ENCODE peak calls at places on chromosomes 12 and 14, in seven cellular contexts. One of them, this sample, is unnamed.

GRCh38 chr14:39376671-39377403 is 55.4 kb downstream of the FBXO33 start:
- DNase-seq in mesenchymal stem cell: peak
- DNase-seq in neuronal stem cell: no peak
- DNase-seq in H1: no peak
- DNase-seq in trophoblast cell: peak
- DNase-seq in IMR-90: peak
- DNase-seq in mesendoderm: peak
- DNase-seq in this sample: no peak

GRCh38 chr12:47754881-47755280 is 3.8 kb downstream of the RAPGEF3 start:
- DNase-seq in mesenchymal stem cell: no peak
- DNase-seq in neuronal stem cell: no peak
- DNase-seq in H1: no peak
- DNase-seq in trophoblast cell: peak
- DNase-seq in IMR-90: no peak
- DNase-seq in mesendoderm: no peak
- DNase-seq in this sample: no peak

GRCh38 chr12:115811929-115812328 is 465.6 kb downstream of the MED13L start:
- DNase-seq in mesenchymal stem cell: peak
- DNase-seq in neuronal stem cell: no peak
- DNase-seq in H1: no peak
- DNase-seq in trophoblast cell: no peak
- DNase-seq in IMR-90: no peak
- DNase-seq in mesendoderm: no peak
- DNase-seq in this sample: no peak

GRCh38 chr12:122909442-122910288 is 13.7 kb upstream of the VPS37B start:
- DNase-seq in mesenchymal stem cell: no peak
- DNase-seq in neuronal stem cell: no peak
- DNase-seq in H1: no peak
- DNase-seq in trophoblast cell: peak
- DNase-seq in IMR-90: no peak
- DNase-seq in mesendoderm: no peak
- DNase-seq in this sample: peak

GRCh38 chr12:97006585-97006984 is 99.5 kb downstream of the NEDD1 start:
- DNase-seq in mesenchymal stem cell: no peak
- DNase-seq in neuronal stem cell: no peak
- DNase-seq in H1: no peak
- DNase-seq in trophoblast cell: no peak
- DNase-seq in IMR-90: no peak
- DNase-seq in mesendoderm: no peak
- DNase-seq in this sample: no peak

GRCh38 chr12:24851341-24851740 is 97.6 kb downstream of the BCAT1 start:
- DNase-seq in mesenchymal stem cell: no peak
- DNase-seq in neuronal stem cell: no peak
- DNase-seq in H1: no peak
- DNase-seq in trophoblast cell: peak
- DNase-seq in IMR-90: no peak
- DNase-seq in mesendoderm: peak
- DNase-seq in this sample: no peak

GRCh38 chr14:95272057-95272456 is 47.7 kb downstream of the CLMN start:
- DNase-seq in mesenchymal stem cell: no peak
- DNase-seq in neuronal stem cell: no peak
- DNase-seq in H1: no peak
- DNase-seq in trophoblast cell: no peak
- DNase-seq in IMR-90: no peak
- DNase-seq in mesendoderm: peak
- DNase-seq in this sample: no peak

GRCh38 chr12:85653731-85654455 is 182.3 kb downstream of the RASSF9 start:
- DNase-seq in mesenchymal stem cell: no peak
- DNase-seq in neuronal stem cell: no peak
- DNase-seq in H1: no peak
- DNase-seq in trophoblast cell: no peak
- DNase-seq in IMR-90: no peak
- DNase-seq in mesendoderm: no peak
- DNase-seq in this sample: no peak

GRCh38 chr14:95460647-95461478 is 55.6 kb downstream of the SYNE3 start:
- DNase-seq in mesenchymal stem cell: peak
- DNase-seq in neuronal stem cell: no peak
- DNase-seq in H1: no peak
- DNase-seq in trophoblast cell: peak
- DNase-seq in IMR-90: peak
- DNase-seq in mesendoderm: peak
- DNase-seq in this sample: peak

GRCh38 chr12:52434760-52435530 is 774 bp upstream of the KRT75 start:
- DNase-seq in mesenchymal stem cell: no peak
- DNase-seq in neuronal stem cell: no peak
- DNase-seq in H1: no peak
- DNase-seq in trophoblast cell: no peak
- DNase-seq in IMR-90: peak
- DNase-seq in mesendoderm: no peak
- DNase-seq in this sample: peak

GRCh38 chr12:75447695-75448393 is 32.7 kb upstream of the GLIPR1 start:
- DNase-seq in mesenchymal stem cell: no peak
- DNase-seq in neuronal stem cell: no peak
- DNase-seq in H1: no peak
- DNase-seq in trophoblast cell: no peak
- DNase-seq in IMR-90: peak
- DNase-seq in mesendoderm: no peak
- DNase-seq in this sample: no peak

GRCh38 chr14:22994762-22995275 is 12.5 kb upstream of the AJUBA start:
- DNase-seq in mesenchymal stem cell: peak
- DNase-seq in neuronal stem cell: no peak
- DNase-seq in H1: no peak
- DNase-seq in trophoblast cell: peak
- DNase-seq in IMR-90: peak
- DNase-seq in mesendoderm: peak
- DNase-seq in this sample: peak

GRCh38 chr12:28023156-28023887 is 50.8 kb upstream of the PTHLH start:
- DNase-seq in mesenchymal stem cell: peak
- DNase-seq in neuronal stem cell: no peak
- DNase-seq in H1: no peak
- DNase-seq in trophoblast cell: peak
- DNase-seq in IMR-90: peak
- DNase-seq in mesendoderm: no peak
- DNase-seq in this sample: no peak

GRCh38 chr14:35292770-35293561 is 784 bp downstream of the PSMA6 start:
- DNase-seq in mesenchymal stem cell: no peak
- DNase-seq in neuronal stem cell: no peak
- DNase-seq in H1: no peak
- DNase-seq in trophoblast cell: peak
- DNase-seq in IMR-90: peak
- DNase-seq in mesendoderm: no peak
- DNase-seq in this sample: no peak

GRCh38 chr12:79710707-79711483 is 20.1 kb upstream of the PAWR start:
- DNase-seq in mesenchymal stem cell: no peak
- DNase-seq in neuronal stem cell: no peak
- DNase-seq in H1: no peak
- DNase-seq in trophoblast cell: peak
- DNase-seq in IMR-90: no peak
- DNase-seq in mesendoderm: no peak
- DNase-seq in this sample: peak

GRCh38 chr12:28869197-28869596 is 279.9 kb upstream of the FAR2 start:
- DNase-seq in mesenchymal stem cell: peak
- DNase-seq in neuronal stem cell: no peak
- DNase-seq in H1: no peak
- DNase-seq in trophoblast cell: peak
- DNase-seq in IMR-90: peak
- DNase-seq in mesendoderm: no peak
- DNase-seq in this sample: no peak

GRCh38 chr12:53053223-53054111 is 3.6 kb downstream of the TNS2 start:
- DNase-seq in mesenchymal stem cell: peak
- DNase-seq in neuronal stem cell: no peak
- DNase-seq in H1: no peak
- DNase-seq in trophoblast cell: peak
- DNase-seq in IMR-90: no peak
- DNase-seq in mesendoderm: peak
- DNase-seq in this sample: peak

GRCh38 chr14:103141117-103141796 is 18.0 kb downstream of the TNFAIP2 start:
- DNase-seq in mesenchymal stem cell: no peak
- DNase-seq in neuronal stem cell: no peak
- DNase-seq in H1: peak
- DNase-seq in trophoblast cell: peak
- DNase-seq in IMR-90: peak
- DNase-seq in mesendoderm: peak
- DNase-seq in this sample: peak

GRCh38 chr12:104506691-104507401 is 50.1 kb downstream of the CHST11 start:
- DNase-seq in mesenchymal stem cell: no peak
- DNase-seq in neuronal stem cell: no peak
- DNase-seq in H1: no peak
- DNase-seq in trophoblast cell: no peak
- DNase-seq in IMR-90: no peak
- DNase-seq in mesendoderm: peak
- DNase-seq in this sample: peak

GRCh38 chr12:95607642-95608041 is 56.4 kb upstream of the USP44 start:
- DNase-seq in mesenchymal stem cell: no peak
- DNase-seq in neuronal stem cell: no peak
- DNase-seq in H1: no peak
- DNase-seq in trophoblast cell: no peak
- DNase-seq in IMR-90: no peak
- DNase-seq in mesendoderm: no peak
- DNase-seq in this sample: no peak

GRCh38 chr12:131103614-131104463 is 150.1 kb downstream of the ADGRD1 start:
- DNase-seq in mesenchymal stem cell: no peak
- DNase-seq in neuronal stem cell: peak
- DNase-seq in H1: no peak
- DNase-seq in trophoblast cell: no peak
- DNase-seq in IMR-90: no peak
- DNase-seq in mesendoderm: no peak
- DNase-seq in this sample: peak

GRCh38 chr12:21918456-21918855 is 22.8 kb downstream of the ABCC9 start:
- DNase-seq in mesenchymal stem cell: no peak
- DNase-seq in neuronal stem cell: no peak
- DNase-seq in H1: no peak
- DNase-seq in trophoblast cell: no peak
- DNase-seq in IMR-90: no peak
- DNase-seq in mesendoderm: no peak
- DNase-seq in this sample: no peak

GRCh38 chr14:30874120-30874998 is at the start of gene COCH:
- DNase-seq in mesenchymal stem cell: no peak
- DNase-seq in neuronal stem cell: peak
- DNase-seq in H1: no peak
- DNase-seq in trophoblast cell: peak
- DNase-seq in IMR-90: no peak
- DNase-seq in mesendoderm: peak
- DNase-seq in this sample: peak

GRCh38 chr14:100236873-100237272 is 2.1 kb upstream of the YY1 start:
- DNase-seq in mesenchymal stem cell: no peak
- DNase-seq in neuronal stem cell: no peak
- DNase-seq in H1: no peak
- DNase-seq in trophoblast cell: no peak
- DNase-seq in IMR-90: no peak
- DNase-seq in mesendoderm: no peak
- DNase-seq in this sample: no peak
- H3K18ac ChIP-seq in mesenchymal stem cell: no peak
- H3K18ac ChIP-seq in neuronal stem cell: no peak
- H3K18ac ChIP-seq in H1: no peak
- H3K18ac ChIP-seq in trophoblast cell: no peak
- H3K18ac ChIP-seq in IMR-90: no peak
- H3K18ac ChIP-seq in mesendoderm: no peak
- H3K18ac ChIP-seq in this sample: no peak

DNA sequence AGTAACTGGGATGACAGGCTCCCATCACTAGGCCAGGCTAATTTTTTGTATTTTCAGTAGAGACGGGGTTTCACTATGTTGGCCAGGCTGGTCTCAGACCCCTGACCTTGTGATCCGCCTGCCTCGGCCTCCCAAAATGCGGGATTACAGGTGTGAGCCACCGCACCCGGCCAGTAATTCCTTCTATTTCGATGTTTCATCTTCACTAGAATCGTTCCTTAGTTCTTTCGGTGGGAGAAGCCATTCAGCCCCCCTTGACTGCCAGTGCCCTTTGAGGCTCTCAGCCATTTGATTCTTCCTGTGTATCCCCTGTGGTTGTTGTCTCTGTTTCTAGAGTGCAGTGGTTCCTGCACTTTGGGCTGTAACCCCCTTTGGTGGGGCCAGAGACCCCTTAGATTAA is 174.1 kb downstream of the ETV6 start:
- DNase-seq in mesenchymal stem cell: no peak
- DNase-seq in neuronal stem cell: no peak
- DNase-seq in H1: no peak
- DNase-seq in trophoblast cell: no peak
- DNase-seq in IMR-90: no peak
- DNase-seq in mesendoderm: no peak
- DNase-seq in this sample: no peak
- H3K18ac ChIP-seq in mesenchymal stem cell: no peak
- H3K18ac ChIP-seq in neuronal stem cell: peak
- H3K18ac ChIP-seq in H1: no peak
- H3K18ac ChIP-seq in trophoblast cell: no peak
- H3K18ac ChIP-seq in IMR-90: peak
- H3K18ac ChIP-seq in mesendoderm: no peak
- H3K18ac ChIP-seq in this sample: no peak

GRCh38 chr12:68825569-68826217 is 17.7 kb downstream of the MDM2 start:
- DNase-seq in mesenchymal stem cell: no peak
- DNase-seq in neuronal stem cell: no peak
- DNase-seq in H1: no peak
- DNase-seq in trophoblast cell: peak
- DNase-seq in IMR-90: no peak
- DNase-seq in mesendoderm: no peak
- DNase-seq in this sample: no peak

GRCh38 chr12:68824597-68825250 is 16.7 kb downstream of the MDM2 start:
- DNase-seq in mesenchymal stem cell: no peak
- DNase-seq in neuronal stem cell: no peak
- DNase-seq in H1: no peak
- DNase-seq in trophoblast cell: no peak
- DNase-seq in IMR-90: no peak
- DNase-seq in mesendoderm: no peak
- DNase-seq in this sample: no peak

GRCh38 chr12:68831272-68831671 is 23.3 kb downstream of the MDM2 start:
- DNase-seq in mesenchymal stem cell: no peak
- DNase-seq in neuronal stem cell: no peak
- DNase-seq in H1: no peak
- DNase-seq in trophoblast cell: peak
- DNase-seq in IMR-90: no peak
- DNase-seq in mesendoderm: peak
- DNase-seq in this sample: peak

GRCh38 chr12:68828669-68829068 is 20.7 kb downstream of the MDM2 start:
- DNase-seq in mesenchymal stem cell: no peak
- DNase-seq in neuronal stem cell: no peak
- DNase-seq in H1: no peak
- DNase-seq in trophoblast cell: peak
- DNase-seq in IMR-90: no peak
- DNase-seq in mesendoderm: no peak
- DNase-seq in this sample: no peak

DNA sequence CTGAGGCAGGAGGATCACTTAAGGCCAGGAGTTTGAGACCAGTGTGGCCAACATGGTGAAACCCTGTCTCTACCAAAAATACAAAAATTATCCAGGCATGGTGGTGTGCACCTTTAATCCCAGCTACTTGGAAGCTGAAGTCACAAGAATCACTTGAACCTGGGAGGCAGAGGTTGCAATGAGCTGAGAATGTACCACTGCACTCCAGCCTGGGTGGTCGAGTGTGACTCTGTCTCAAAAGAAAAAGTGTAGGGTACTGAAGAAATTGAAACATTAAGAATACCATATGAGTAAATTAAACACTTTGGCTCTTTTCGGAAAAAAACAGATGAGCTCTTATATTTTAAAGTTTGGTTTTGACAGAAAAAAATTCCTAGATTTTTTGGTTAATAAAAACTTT is 19.9 kb downstream of the MDM2 start:
- DNase-seq in mesenchymal stem cell: no peak
- DNase-seq in neuronal stem cell: no peak
- DNase-seq in H1: no peak
- DNase-seq in trophoblast cell: no peak
- DNase-seq in IMR-90: no peak
- DNase-seq in mesendoderm: no peak
- DNase-seq in this sample: no peak
- H3K18ac ChIP-seq in mesenchymal stem cell: no peak
- H3K18ac ChIP-seq in neuronal stem cell: no peak
- H3K18ac ChIP-seq in H1: no peak
- H3K18ac ChIP-seq in trophoblast cell: no peak
- H3K18ac ChIP-seq in IMR-90: no peak
- H3K18ac ChIP-seq in mesendoderm: no peak
- H3K18ac ChIP-seq in this sample: no peak

GRCh38 chr14:91831337-91831736 is 36.0 kb downstream of the TC2N start:
- DNase-seq in mesenchymal stem cell: no peak
- DNase-seq in neuronal stem cell: no peak
- DNase-seq in H1: no peak
- DNase-seq in trophoblast cell: no peak
- DNase-seq in IMR-90: no peak
- DNase-seq in mesendoderm: no peak
- DNase-seq in this sample: no peak
- H3K18ac ChIP-seq in mesenchymal stem cell: no peak
- H3K18ac ChIP-seq in neuronal stem cell: no peak
- H3K18ac ChIP-seq in H1: no peak
- H3K18ac ChIP-seq in trophoblast cell: no peak
- H3K18ac ChIP-seq in IMR-90: no peak
- H3K18ac ChIP-seq in mesendoderm: no peak
- H3K18ac ChIP-seq in this sample: no peak